ENCODE peak calls at places on chromosomes 4 and X, in eight cellular contexts. Z, L, H, T, E, N, X and F are unnamed samples.

GRCh38 chr4:44662623-44663006 is 11.2 kb upstream of the YIPF7 start:
- DNase-seq in N (no peak), X (no peak), L (no peak), T (no peak), Z (no peak), E (no peak), H (no peak), F (no peak)

GRCh38 chrX:63349307-63349706 is 1.8 kb downstream of the SPIN4 start:
- DNase-seq in T (no peak), H (no peak), E (no peak), Z (no peak), N (no peak), L (no peak), X (peak), F (no peak)

GRCh38 chr4:149371021-149371420 is 444.6 kb downstream of the IQCM start:
- DNase-seq in H (peak), L (no peak), N (peak), X (peak), Z (peak), T (no peak), E (no peak), F (no peak)

GRCh38 chr4:183200453-183200852 is 101.4 kb downstream of the WWC2 start:
- DNase-seq in H (peak), Z (no peak), N (no peak), T (peak), X (no peak), E (no peak), L (peak), F (no peak)

GRCh38 chrX:139194571-139195280 is 335.8 kb upstream of the F9 start:
- DNase-seq in Z (no peak), L (no peak), E (no peak), T (peak), H (peak), X (peak), N (no peak), F (no peak)

GRCh38 chrX:38805294-38806053 is 4.2 kb downstream of the MID1IP1 start:
- DNase-seq in X (peak), Z (peak), T (peak), E (peak), L (peak), N (peak), H (peak), F (no peak)

GRCh38 chr4:25085621-25086020 is 54.9 kb upstream of the LGI2 start:
- DNase-seq in X (no peak), T (peak), Z (no peak), L (no peak), E (no peak), N (no peak), H (no peak), F (no peak)

GRCh38 chrX:134774190-134775048 is 116.1 kb upstream of the PLAC1 start:
- DNase-seq in T (no peak), E (no peak), N (no peak), Z (no peak), X (peak), L (no peak), H (no peak), F (no peak)

GRCh38 chrX:25020391-25021131 is 4.8 kb upstream of the ARX start:
- DNase-seq in H (no peak), T (no peak), X (no peak), N (peak), E (no peak), Z (no peak), L (no peak), F (peak)

GRCh38 chr4:78213218-78213617 is 156.1 kb downstream of the FRAS1 start:
- DNase-seq in H (no peak), L (no peak), N (no peak), T (no peak), Z (no peak), X (no peak), E (no peak), F (no peak)

GRCh38 chr4:173837517-173837916 is 307.5 kb upstream of the HAND2 start:
- DNase-seq in T (no peak), X (no peak), H (no peak), N (no peak), Z (no peak), L (no peak), E (no peak), F (no peak)

GRCh38 chr4:142331132-142331531 is 515.0 kb downstream of the INPP4B start:
- DNase-seq in L (no peak), Z (no peak), H (no peak), X (no peak), T (peak), E (no peak), N (no peak), F (no peak)

GRCh38 chr4:80335554-80336358 is at the start of gene CFAP299:
- DNase-seq in L (peak), N (peak), E (peak), X (peak), H (peak), Z (no peak), T (peak), F (peak)

GRCh38 chrX:56233682-56234081 is 1.5 kb downstream of the KLF8 start:
- DNase-seq in T (peak), E (no peak), H (peak), Z (no peak), N (peak), X (peak), L (no peak), F (no peak)

GRCh38 chr4:153153339-153153851 is 50.8 kb upstream of the TRIM2 start:
- DNase-seq in E (peak), N (peak), Z (peak), L (peak), T (peak), H (peak), X (peak), F (peak)

GRCh38 chr4:85715996-85716737 is 241.2 kb downstream of the ARHGAP24 start:
- DNase-seq in H (no peak), T (no peak), N (no peak), E (no peak), X (no peak), Z (no peak), L (no peak), F (no peak)

GRCh38 chr4:73944061-73944875 is 37.6 kb downstream of the PF4 start:
- DNase-seq in N (no peak), X (peak), Z (no peak), H (peak), T (peak), E (no peak), L (no peak), F (no peak)

GRCh38 chr4:143768007-143768591 is 67.6 kb upstream of the FREM3 start:
- DNase-seq in T (no peak), H (peak), E (no peak), Z (no peak), X (no peak), L (no peak), N (no peak), F (no peak)

GRCh38 chr4:186021461-186022167 is 47.3 kb upstream of the TLR3 start:
- DNase-seq in X (peak), H (peak), Z (peak), T (peak), L (peak), N (peak), E (no peak), F (no peak)

GRCh38 chrX:30931920-30932319 is 42.9 kb upstream of the TAB3 start:
- DNase-seq in H (no peak), E (no peak), N (no peak), Z (no peak), T (no peak), L (no peak), X (no peak), F (no peak)

GRCh38 chr4:131638776-131639175 is 1510.3 kb upstream of the PCDH10 start:
- DNase-seq in X (no peak), N (no peak), T (no peak), L (no peak), Z (no peak), H (no peak), E (no peak), F (no peak)

GRCh38 chr4:183396187-183396738 is 48.2 kb upstream of the CDKN2AIP start:
- DNase-seq in H (peak), X (no peak), E (no peak), N (no peak), T (no peak), Z (no peak), L (no peak), F (no peak)

GRCh38 chr4:168633071-168633470 is 136.2 kb downstream of the PALLD start:
- DNase-seq in N (no peak), E (no peak), X (peak), H (no peak), L (no peak), Z (no peak), T (no peak), F (no peak)

GRCh38 chr4:76688737-76689078 is 209.2 kb downstream of the SOWAHB start:
- DNase-seq in N (peak), X (peak), Z (no peak), H (peak), T (no peak), L (no peak), E (no peak), F (no peak)

GRCh38 chr4:177351611-177352010 is 41.9 kb downstream of the NEIL3 start:
- DNase-seq in Z (no peak), L (no peak), E (no peak), T (no peak), N (no peak), X (no peak), H (no peak), F (no peak)

GRCh38 chr4:154465085-154465484 is 26.5 kb downstream of the DCHS2 start:
- DNase-seq in X (no peak), N (no peak), H (peak), L (no peak), T (no peak), E (no peak), Z (no peak), F (no peak)